ENCODE peak calls at places on chromosomes 3 and 15, in four cellular contexts. X is HCT116, C is GM23248, E is DND-41. G is an unnamed sample.

GRCh38 chr3:101414121-101414520 is 93.7 kb upstream of the IMPG2 start:
- DNase-seq in C (no peak), X (no peak), E (no peak), G (no peak)

GRCh38 chr3:171677706-171678105 is 132.6 kb downstream of the PLD1 start:
- DNase-seq in C (no peak), E (no peak), X (no peak), G (no peak)

GRCh38 chr15:42775431-42775830 is 38.5 kb upstream of the CDAN1 start:
- DNase-seq in C (peak; percentile 3), X (no peak), E (no peak), G (no peak)

GRCh38 chr15:39957481-39957880 is 23.6 kb downstream of the EIF2AK4 start:
- DNase-seq in C (no peak), X (no peak), E (no peak), G (no peak)

GRCh38 chr3:71456155-71456554 is 127.4 kb downstream of the FOXP1 start:
- DNase-seq in E (no peak), C (no peak), X (no peak), G (no peak)

GRCh38 chr3:127081001-127081720 is 98.2 kb downstream of the PLXNA1 start:
- DNase-seq in X (no peak), E (no peak), C (no peak), G (no peak)

GRCh38 chr15:59180946-59181345 is 25.7 kb upstream of the LDHAL6B start:
- DNase-seq in X (no peak), E (no peak), C (peak; percentile 81), G (peak; percentile 57)

GRCh38 chr15:67385971-67386370 is 131.4 kb downstream of the IQCH start:
- DNase-seq in X (no peak), C (peak; percentile 2), E (no peak), G (no peak)

GRCh38 chr3:144350125-144350524 is 378.5 kb downstream of the DIPK2A start:
- DNase-seq in X (no peak), E (no peak), C (no peak), G (no peak)

GRCh38 chr15:85730001-85730820 is 64.5 kb downstream of the KLHL25 start:
- DNase-seq in C (peak; percentile 72), E (peak; percentile 45), X (peak; percentile 47), G (peak; percentile 37)

GRCh38 chr3:176562381-176562780 is 634.9 kb downstream of the TBL1XR1 start:
- DNase-seq in E (no peak), X (no peak), C (no peak), G (no peak)

GRCh38 chr3:79329154-79329553 is 438.6 kb downstream of the ROBO1 start:
- DNase-seq in C (peak; percentile 35), E (no peak), X (no peak), G (peak; percentile 25)

GRCh38 chr3:123298903-123299302 is 97.2 kb downstream of the SEC22A start:
- DNase-seq in X (no peak), C (peak; percentile 29), E (no peak), G (no peak)

GRCh38 chr15:98142584-98142983 is 182.1 kb downstream of the ARRDC4 start:
- DNase-seq in X (no peak), E (no peak), C (no peak), G (no peak)

GRCh38 chr3:72186485-72186864 is 401.5 kb upstream of the PROK2 start:
- DNase-seq in X (no peak), C (peak; percentile 85), E (no peak), G (peak; percentile 67)

GRCh38 chr3:64975138-64975537 is 287.3 kb upstream of the ADAMTS9 start:
- DNase-seq in E (no peak), X (no peak), C (no peak), G (no peak)

GRCh38 chr3:134857776-134858515 is 62.9 kb downstream of the EPHB1 start:
- DNase-seq in X (no peak), C (no peak), E (no peak), G (no peak)
- H4K20me1 ChIP-seq in X (no peaks in the 10 kb centered on the region), C (no peaks in the 10 kb centered on the region), E (no peaks in the 10 kb centered on the region), G (no peaks in the 10 kb centered on the region)

GRCh38 chr3:158765518-158766205 is 33.4 kb upstream of the RARRES1 start:
- DNase-seq in E (no peak), X (no peak), C (no peak), G (peak; percentile 51)
- TF ChIP-seq EZH2 in E (no peak), X (no peak), C (no peak), G (no peak)

DNA sequence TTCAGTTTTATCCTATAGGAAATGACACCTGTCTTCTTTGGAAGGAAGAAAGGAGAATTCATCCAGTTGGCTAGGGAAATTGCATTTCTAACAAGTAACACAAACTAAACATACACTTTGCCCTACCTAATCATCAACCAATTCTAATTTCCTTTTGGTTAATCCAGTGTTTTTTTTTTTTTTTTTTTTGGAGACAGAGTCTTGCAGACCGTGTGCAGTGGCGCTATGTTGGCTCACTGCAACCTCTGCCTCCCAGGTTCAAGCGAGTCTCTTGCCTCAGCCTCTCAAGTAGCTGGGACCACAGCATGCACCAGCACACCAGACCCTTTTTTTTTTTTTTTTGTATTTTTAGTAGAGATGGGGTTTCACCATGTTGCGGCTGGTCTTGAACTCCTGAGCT is 14.0 kb downstream of the PDE12 start:
- DNase-seq in E (no peak), X (no peak), C (no peak), G (no peak)
- H4K20me1 ChIP-seq in E (peaks cover 4% of the 10 kb centered on the region), X (no peaks in the 10 kb centered on the region), C (peaks cover 8% of the 10 kb centered on the region), G (peaks cover 69% of the 10 kb centered on the region)

GRCh38 chr15:51750186-51750585 is 1.2 kb upstream of the TMOD2 start:
- DNase-seq in X (no peak), E (no peak), C (no peak), G (no peak)

GRCh38 chr15:51749307-51749706 is 2.1 kb upstream of the TMOD2 start:
- DNase-seq in X (no peak), C (no peak), E (no peak), G (no peak)

GRCh38 chr15:51752918-51753317 is 1.5 kb downstream of the TMOD2 start:
- DNase-seq in C (no peak), X (no peak), E (no peak), G (no peak)

GRCh38 chr15:51751687-51752683 is 588 bp downstream of the TMOD2 start:
- DNase-seq in E (peak; percentile 20), C (peak; percentile 61), X (no peak), G (no peak)

GRCh38 chr15:51750942-51751686 is at the start of gene TMOD2:
- DNase-seq in E (peak; percentile 58), X (no peak), C (peak; percentile 62), G (no peak)
- TF ChIP-seq EZH2 in E (peak; percentile 77), X (no peak), C (no peak), G (no peak)

DNA sequence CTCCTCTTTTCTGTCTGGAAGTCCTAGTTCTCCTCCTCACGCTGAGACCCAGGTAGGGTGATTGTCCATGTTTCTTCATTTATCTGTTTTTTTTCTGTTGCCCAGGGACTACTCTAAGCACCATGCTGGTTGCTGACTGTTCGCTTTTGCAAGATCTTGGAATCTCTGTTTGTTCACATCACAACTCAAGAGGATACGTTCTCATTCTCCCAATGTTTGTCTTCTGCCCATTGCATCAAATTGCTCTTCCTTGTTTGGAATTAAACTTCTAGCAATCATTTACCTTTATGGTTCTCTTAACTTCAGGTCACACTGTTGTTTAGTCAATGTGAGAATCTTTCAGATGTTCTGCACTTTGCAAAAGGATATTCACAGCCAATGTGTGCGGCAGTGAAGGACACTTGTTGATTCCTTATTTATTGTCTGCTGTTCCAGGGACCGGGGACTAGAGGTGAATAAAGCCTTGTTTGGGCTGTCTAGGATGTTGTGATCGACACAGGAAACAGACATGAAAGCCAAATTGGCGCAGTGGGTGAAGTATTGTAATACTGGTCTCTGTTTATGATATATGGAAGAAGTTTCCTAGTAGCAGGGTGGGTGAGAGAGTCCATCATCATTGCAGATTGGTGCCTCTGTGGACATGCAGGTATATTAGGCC is 24.5 kb downstream of the LPP start:
- DNase-seq in C (no peak), X (no peak), E (peak; percentile 28), G (no peak)
- H4K20me1 ChIP-seq in C (no peaks in the 10 kb centered on the region), X (no peaks in the 10 kb centered on the region), E (no peaks in the 10 kb centered on the region), G (peaks cover 94% of the 10 kb centered on the region)

GRCh38 chr3:43998374-43998840 is 243.3 kb upstream of the TOPAZ1 start:
- DNase-seq in E (no peak), C (peak; percentile 36), X (no peak), G (no peak)

GRCh38 chr3:43997788-43998373 is 243.8 kb upstream of the TOPAZ1 start:
- DNase-seq in X (no peak), C (peak; percentile 23), E (no peak), G (no peak)

GRCh38 chr3:43995078-43995928 is 246.4 kb upstream of the TOPAZ1 start:
- DNase-seq in C (peak; percentile 70), E (no peak), X (no peak), G (no peak)

GRCh38 chr3:43995929-43996378 is 245.7 kb upstream of the TOPAZ1 start:
- DNase-seq in X (no peak), C (peak; percentile 13), E (no peak), G (no peak)

GRCh38 chr3:43996379-43997301 is 245.0 kb upstream of the TOPAZ1 start:
- DNase-seq in X (no peak), C (peak; percentile 58), E (no peak), G (no peak)
- TF ChIP-seq EZH2 in X (no peak), C (peak; percentile 82), E (no peak), G (peak; percentile 85)

DNA sequence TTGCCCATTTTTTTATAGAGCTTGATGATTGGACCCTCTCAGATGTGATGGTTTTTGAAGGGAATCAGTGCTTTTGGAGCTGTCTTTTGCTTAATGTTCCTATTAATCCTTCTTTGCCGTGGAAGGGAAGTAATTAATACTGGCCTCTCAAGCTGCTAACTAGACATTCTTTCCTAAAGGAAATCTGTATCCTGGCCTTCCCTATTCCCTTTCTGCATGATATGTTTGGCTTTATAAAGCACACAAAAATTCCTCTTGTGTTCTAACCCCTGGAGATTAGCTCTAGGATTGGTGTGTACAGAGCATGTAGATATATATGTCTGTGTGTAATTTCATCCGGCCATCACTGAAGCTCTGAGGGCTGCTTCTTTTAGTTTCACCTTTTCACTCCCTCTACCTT is 6.9 kb downstream of the ATXN7 start:
- DNase-seq in C (no peak), X (no peak), E (no peak), G (no peak)
- H4K20me1 ChIP-seq in C (peaks cover 2% of the 10 kb centered on the region), X (peaks cover 4% of the 10 kb centered on the region), E (peaks cover 50% of the 10 kb centered on the region), G (peaks cover 47% of the 10 kb centered on the region)

G was measured in astrocyte.